ENCODE peak calls at places on chromosome 21, in nine cellular contexts. One of them, this sample, is unnamed.
A peak's percentile ranks its signal among the peaks of the same experiment; 100 is the strongest.

GRCh38 chr21:16194851-16195251 is 465.1 kb downstream of the USP25 start:
- DNase-seq in H1: no peak
- DNase-seq in transverse colon: no peak
- DNase-seq in sigmoid colon: no peak
- DNase-seq in GM12878: no peak
- DNase-seq in HCT116: no peak
- DNase-seq in suprapubic skin: no peak
- DNase-seq in K562: no peak
- DNase-seq in breast epithelium: no peak
- DNase-seq in this sample: no peak

GRCh38 chr21:26686278-26686677 is 113.2 kb upstream of the CYYR1 start:
- DNase-seq in K562: no peak
- DNase-seq in breast epithelium: no peak
- DNase-seq in H1: no peak
- DNase-seq in transverse colon: no peak
- DNase-seq in GM12878: no peak
- DNase-seq in sigmoid colon: no peak
- DNase-seq in suprapubic skin: no peak
- DNase-seq in HCT116: no peak
- DNase-seq in this sample: no peak

GRCh38 chr21:42027085-42027803 is 17.1 kb upstream of the ZBTB21 start:
- DNase-seq in GM12878: no peak
- DNase-seq in suprapubic skin: no peak
- DNase-seq in transverse colon: no peak
- DNase-seq in K562: no peak
- DNase-seq in HCT116: no peak
- DNase-seq in H1: no peak
- DNase-seq in breast epithelium: no peak
- DNase-seq in sigmoid colon: peak; percentile 20
- DNase-seq in this sample: no peak

GRCh38 chr21:25329227-25329626 is 278.1 kb downstream of the MRPL39 start:
- DNase-seq in H1: no peak
- DNase-seq in breast epithelium: no peak
- DNase-seq in transverse colon: no peak
- DNase-seq in sigmoid colon: no peak
- DNase-seq in GM12878: no peak
- DNase-seq in HCT116: no peak
- DNase-seq in suprapubic skin: no peak
- DNase-seq in K562: no peak
- DNase-seq in this sample: no peak

GRCh38 chr21:25572895-25573310 is 34.4 kb downstream of the MRPL39 start:
- DNase-seq in sigmoid colon: no peak
- DNase-seq in GM12878: peak; percentile 78
- DNase-seq in HCT116: no peak
- DNase-seq in suprapubic skin: no peak
- DNase-seq in K562: no peak
- DNase-seq in breast epithelium: no peak
- DNase-seq in H1: no peak
- DNase-seq in transverse colon: no peak
- DNase-seq in this sample: no peak

GRCh38 chr21:38995755-38996154 is 187.5 kb downstream of the PSMG1 start:
- DNase-seq in GM12878: no peak
- DNase-seq in transverse colon: peak; percentile 55
- DNase-seq in suprapubic skin: no peak
- DNase-seq in K562: no peak
- DNase-seq in sigmoid colon: no peak
- DNase-seq in breast epithelium: no peak
- DNase-seq in H1: no peak
- DNase-seq in HCT116: no peak
- DNase-seq in this sample: no peak

GRCh38 chr21:16573581-16573980 is 843.8 kb downstream of the USP25 start:
- DNase-seq in breast epithelium: no peak
- DNase-seq in GM12878: no peak
- DNase-seq in suprapubic skin: no peak
- DNase-seq in sigmoid colon: no peak
- DNase-seq in transverse colon: no peak
- DNase-seq in HCT116: no peak
- DNase-seq in K562: no peak
- DNase-seq in H1: no peak
- DNase-seq in this sample: no peak

GRCh38 chr21:36134820-36135390 is at the start of gene CBR3:
- DNase-seq in K562: no peak
- DNase-seq in breast epithelium: peak; percentile 48
- DNase-seq in H1: no peak
- DNase-seq in HCT116: no peak
- DNase-seq in sigmoid colon: peak; percentile 83
- DNase-seq in transverse colon: peak; percentile 55
- DNase-seq in GM12878: no peak
- DNase-seq in suprapubic skin: peak; percentile 83
- DNase-seq in this sample: peak; percentile 60

GRCh38 chr21:22965455-22966125 is 1967.4 kb downstream of the NCAM2 start:
- DNase-seq in HCT116: no peak
- DNase-seq in breast epithelium: no peak
- DNase-seq in transverse colon: no peak
- DNase-seq in sigmoid colon: no peak
- DNase-seq in suprapubic skin: no peak
- DNase-seq in GM12878: no peak
- DNase-seq in H1: no peak
- DNase-seq in K562: no peak
- DNase-seq in this sample: no peak

GRCh38 chr21:28540514-28540913 is 452.2 kb downstream of the LTN1 start:
- DNase-seq in H1: no peak
- DNase-seq in transverse colon: no peak
- DNase-seq in suprapubic skin: no peak
- DNase-seq in sigmoid colon: no peak
- DNase-seq in K562: no peak
- DNase-seq in breast epithelium: no peak
- DNase-seq in HCT116: no peak
- DNase-seq in GM12878: no peak
- DNase-seq in this sample: no peak

GRCh38 chr21:37917612-37918011 is 1.4 kb upstream of the KCNJ6 start:
- DNase-seq in GM12878: no peak
- DNase-seq in K562: no peak
- DNase-seq in breast epithelium: no peak
- DNase-seq in H1: no peak
- DNase-seq in sigmoid colon: no peak
- DNase-seq in transverse colon: no peak
- DNase-seq in HCT116: no peak
- DNase-seq in suprapubic skin: no peak
- DNase-seq in this sample: no peak

GRCh38 chr21:41715649-41716321 is 51.1 kb downstream of the RIPK4 start:
- DNase-seq in H1: no peak
- DNase-seq in GM12878: no peak
- DNase-seq in HCT116: no peak
- DNase-seq in K562: no peak
- DNase-seq in breast epithelium: peak; percentile 60
- DNase-seq in suprapubic skin: no peak
- DNase-seq in sigmoid colon: no peak
- DNase-seq in transverse colon: peak; percentile 73
- DNase-seq in this sample: no peak

GRCh38 chr21:26887241-26887640 is 42.0 kb upstream of the ADAMTS1 start:
- DNase-seq in suprapubic skin: no peak
- DNase-seq in breast epithelium: no peak
- DNase-seq in sigmoid colon: no peak
- DNase-seq in H1: no peak
- DNase-seq in K562: no peak
- DNase-seq in GM12878: no peak
- DNase-seq in HCT116: no peak
- DNase-seq in transverse colon: no peak
- DNase-seq in this sample: peak; percentile 65

GRCh38 chr21:38787461-38788274 is 18.1 kb upstream of the ETS2 start:
- DNase-seq in breast epithelium: peak; percentile 75
- DNase-seq in HCT116: peak; percentile 97
- DNase-seq in transverse colon: peak; percentile 83
- DNase-seq in suprapubic skin: no peak
- DNase-seq in sigmoid colon: no peak
- DNase-seq in K562: peak; percentile 75
- DNase-seq in GM12878: no peak
- DNase-seq in H1: no peak
- DNase-seq in this sample: peak; percentile 83

GRCh38 chr21:46621457-46622182 is 13.9 kb upstream of the PRMT2 start:
- DNase-seq in H1: no peak
- DNase-seq in GM12878: no peak
- DNase-seq in suprapubic skin: peak; percentile 50
- DNase-seq in breast epithelium: peak; percentile 73
- DNase-seq in sigmoid colon: peak; percentile 71
- DNase-seq in K562: no peak
- DNase-seq in HCT116: no peak
- DNase-seq in transverse colon: no peak
- DNase-seq in this sample: no peak

GRCh38 chr21:22585558-22585957 is 1587.3 kb downstream of the NCAM2 start:
- DNase-seq in transverse colon: no peak
- DNase-seq in GM12878: no peak
- DNase-seq in K562: no peak
- DNase-seq in HCT116: no peak
- DNase-seq in suprapubic skin: no peak
- DNase-seq in sigmoid colon: no peak
- DNase-seq in breast epithelium: no peak
- DNase-seq in H1: no peak
- DNase-seq in this sample: no peak

GRCh38 chr21:27648560-27648959 is 681.7 kb upstream of the ADAMTS5 start:
- DNase-seq in transverse colon: no peak
- DNase-seq in suprapubic skin: no peak
- DNase-seq in GM12878: no peak
- DNase-seq in sigmoid colon: no peak
- DNase-seq in K562: no peak
- DNase-seq in H1: no peak
- DNase-seq in breast epithelium: no peak
- DNase-seq in HCT116: no peak
- DNase-seq in this sample: no peak

GRCh38 chr21:28742527-28742926 is 250.2 kb downstream of the LTN1 start:
- DNase-seq in breast epithelium: no peak
- DNase-seq in GM12878: no peak
- DNase-seq in H1: no peak
- DNase-seq in K562: no peak
- DNase-seq in suprapubic skin: no peak
- DNase-seq in HCT116: no peak
- DNase-seq in sigmoid colon: no peak
- DNase-seq in transverse colon: no peak
- DNase-seq in this sample: no peak

GRCh38 chr21:29078884-29079765 is 5.7 kb upstream of the CCT8 start:
- DNase-seq in K562: no peak
- DNase-seq in suprapubic skin: no peak
- DNase-seq in H1: no peak
- DNase-seq in breast epithelium: no peak
- DNase-seq in HCT116: no peak
- DNase-seq in GM12878: peak; percentile 68
- DNase-seq in transverse colon: no peak
- DNase-seq in sigmoid colon: no peak
- DNase-seq in this sample: no peak

GRCh38 chr21:28207776-28208175 is 784.9 kb downstream of the LTN1 start:
- DNase-seq in breast epithelium: no peak
- DNase-seq in H1: no peak
- DNase-seq in GM12878: no peak
- DNase-seq in K562: no peak
- DNase-seq in transverse colon: no peak
- DNase-seq in suprapubic skin: no peak
- DNase-seq in sigmoid colon: no peak
- DNase-seq in HCT116: no peak
- DNase-seq in this sample: no peak

GRCh38 chr21:25385912-25386474 is 221.3 kb downstream of the MRPL39 start:
- DNase-seq in suprapubic skin: no peak
- DNase-seq in GM12878: no peak
- DNase-seq in H1: no peak
- DNase-seq in breast epithelium: no peak
- DNase-seq in HCT116: peak; percentile 23
- DNase-seq in K562: peak; percentile 49
- DNase-seq in transverse colon: no peak
- DNase-seq in sigmoid colon: no peak
- DNase-seq in this sample: peak; percentile 8

GRCh38 chr21:41321908-41322495 is 5.4 kb downstream of the FAM3B start:
- DNase-seq in breast epithelium: no peak
- DNase-seq in K562: no peak
- DNase-seq in HCT116: no peak
- DNase-seq in H1: no peak
- DNase-seq in suprapubic skin: no peak
- DNase-seq in transverse colon: no peak
- DNase-seq in GM12878: no peak
- DNase-seq in sigmoid colon: no peak
- DNase-seq in this sample: peak; percentile 73

GRCh38 chr21:43287974-43288755 is 119.4 kb downstream of the CRYAA start:
- DNase-seq in K562: no peak
- DNase-seq in GM12878: no peak
- DNase-seq in sigmoid colon: no peak
- DNase-seq in breast epithelium: no peak
- DNase-seq in HCT116: no peak
- DNase-seq in suprapubic skin: no peak
- DNase-seq in transverse colon: no peak
- DNase-seq in H1: no peak
- DNase-seq in this sample: peak; percentile 89
- TF ChIP-seq POLR2AphosphoS5 in K562: no peak
- TF ChIP-seq POLR2AphosphoS5 in GM12878: no peak
- TF ChIP-seq POLR2AphosphoS5 in sigmoid colon: no peak
- TF ChIP-seq POLR2AphosphoS5 in breast epithelium: no peak
- TF ChIP-seq POLR2AphosphoS5 in HCT116: no peak
- TF ChIP-seq POLR2AphosphoS5 in suprapubic skin: no peak
- TF ChIP-seq POLR2AphosphoS5 in transverse colon: no peak
- TF ChIP-seq POLR2AphosphoS5 in H1: no peak
- TF ChIP-seq POLR2AphosphoS5 in this sample: peak; percentile 79

GRCh38 chr21:33561373-33561772 is 18.5 kb downstream of the SON start:
- DNase-seq in sigmoid colon: no peak
- DNase-seq in H1: no peak
- DNase-seq in breast epithelium: no peak
- DNase-seq in HCT116: no peak
- DNase-seq in K562: no peak
- DNase-seq in transverse colon: no peak
- DNase-seq in suprapubic skin: no peak
- DNase-seq in GM12878: no peak
- DNase-seq in this sample: no peak
- H3K27ac ChIP-seq in sigmoid colon: no peak overlapping the region
- H3K27ac ChIP-seq in H1: no peak overlapping the region
- H3K27ac ChIP-seq in breast epithelium: no peak overlapping the region
- H3K27ac ChIP-seq in HCT116: no peak overlapping the region
- H3K27ac ChIP-seq in K562: no peak overlapping the region
- H3K27ac ChIP-seq in transverse colon: no peak overlapping the region
- H3K27ac ChIP-seq in suprapubic skin: no peak overlapping the region
- H3K27ac ChIP-seq in GM12878: no peak overlapping the region
- H3K27ac ChIP-seq in this sample: no peak overlapping the region

DNA sequence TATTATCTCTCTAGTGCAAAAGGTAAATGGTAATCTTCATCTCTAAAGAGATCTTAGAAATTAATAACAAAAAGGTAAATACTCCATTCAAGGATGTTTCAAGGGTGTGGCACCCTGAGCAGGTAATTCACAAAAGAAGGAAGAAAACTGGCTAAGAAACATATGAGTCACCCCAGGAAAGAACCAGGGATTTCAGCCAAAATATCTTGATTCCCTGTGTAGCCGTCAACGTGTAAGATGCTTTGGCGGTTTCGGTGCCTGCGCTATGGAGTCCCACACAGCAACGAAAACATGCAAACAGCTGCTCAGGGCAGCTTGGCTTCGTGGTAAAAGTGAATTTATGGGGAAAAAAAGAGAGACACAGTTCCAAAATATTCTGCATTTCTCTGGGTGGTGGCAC is 3.7 kb downstream of the ITGB2 start:
- DNase-seq in HCT116: no peak
- DNase-seq in breast epithelium: no peak
- DNase-seq in suprapubic skin: no peak
- DNase-seq in K562: no peak
- DNase-seq in sigmoid colon: no peak
- DNase-seq in GM12878: no peak
- DNase-seq in H1: no peak
- DNase-seq in transverse colon: no peak
- DNase-seq in this sample: no peak
- H3K4me1 ChIP-seq in HCT116: peaks cover 38% of the 10 kb centered on the region
- H3K4me1 ChIP-seq in breast epithelium: no peaks in the 10 kb centered on the region
- H3K4me1 ChIP-seq in suprapubic skin: peaks cover 20% of the 10 kb centered on the region
- H3K4me1 ChIP-seq in K562: no peaks in the 10 kb centered on the region
- H3K4me1 ChIP-seq in sigmoid colon: peaks cover under 1% of the 10 kb centered on the region
- H3K4me1 ChIP-seq in GM12878: peaks cover 29% of the 10 kb centered on the region
- H3K4me1 ChIP-seq in H1: peaks cover 14% of the 10 kb centered on the region
- H3K4me1 ChIP-seq in transverse colon: peaks cover 15% of the 10 kb centered on the region
- H3K4me1 ChIP-seq in this sample: no peaks in the 10 kb centered on the region

GRCh38 chr21:43984905-43985689 is 27.0 kb upstream of the TRAPPC10 start:
- DNase-seq in breast epithelium: no peak
- DNase-seq in K562: no peak
- DNase-seq in HCT116: no peak
- DNase-seq in transverse colon: no peak
- DNase-seq in H1: no peak
- DNase-seq in sigmoid colon: no peak
- DNase-seq in GM12878: no peak
- DNase-seq in suprapubic skin: no peak
- DNase-seq in this sample: no peak
- TF ChIP-seq POLR2AphosphoS5 in breast epithelium: no peak
- TF ChIP-seq POLR2AphosphoS5 in K562: no peak
- TF ChIP-seq POLR2AphosphoS5 in HCT116: no peak
- TF ChIP-seq POLR2AphosphoS5 in transverse colon: no peak
- TF ChIP-seq POLR2AphosphoS5 in H1: no peak
- TF ChIP-seq POLR2AphosphoS5 in sigmoid colon: no peak
- TF ChIP-seq POLR2AphosphoS5 in GM12878: peak; percentile 57
- TF ChIP-seq POLR2AphosphoS5 in suprapubic skin: no peak
- TF ChIP-seq POLR2AphosphoS5 in this sample: no peak

This sample was measured in prostate gland.